ENCODE peak calls at places on chromosomes 7 and 10, in five cellular contexts. B, Q, P, W and O are unnamed samples.

GRCh38 chr7:2173184-2173827 is 59.4 kb downstream of the MAD1L1 start:
- DNase-seq in W (no peak), P (no peak), B (no peak), Q (no peak), O (no peak)

GRCh38 chr10:45819552-45819951 is 27.7 kb downstream of the AGAP4 start:
- DNase-seq in Q (no peak), P (no peak), W (no peak), B (no peak), O (no peak)

GRCh38 chr10:69696073-69696731 is 66.2 kb downstream of the FAM241B start:
- DNase-seq in B (peak; percentile 91), P (peak; percentile 67), W (peak; percentile 27), Q (peak; percentile 23), O (peak; percentile 91)

GRCh38 chr7:113100091-113100723 is 13.6 kb upstream of the GPR85 start:
- DNase-seq in P (no peak), Q (no peak), W (no peak), B (peak; percentile 44), O (no peak)

GRCh38 chr10:78925800-78926319 is 142.9 kb upstream of the ZMIZ1 start:
- DNase-seq in P (no peak), Q (no peak), B (peak; percentile 98), W (no peak), O (peak; percentile 7)

GRCh38 chr10:132229834-132230556 is 43.2 kb downstream of the DPYSL4 start:
- DNase-seq in W (no peak), P (no peak), Q (no peak), B (no peak), O (peak; percentile 29)

GRCh38 chr7:138919912-138920311 is 61.3 kb downstream of the KIAA1549 start:
- DNase-seq in B (no peak), W (no peak), Q (no peak), P (no peak), O (no peak)

GRCh38 chr10:79367421-79368189 is 20.3 kb downstream of the PPIF start:
- DNase-seq in B (peak; percentile 70), W (no peak), P (no peak), Q (no peak), O (peak; percentile 75)

GRCh38 chr10:77609781-77610272 is 27.8 kb downstream of the KCNMA1 start:
- DNase-seq in P (no peak), Q (no peak), W (no peak), B (peak; percentile 80), O (no peak)

GRCh38 chr7:44046321-44047061 is 2.0 kb downstream of the DBNL start:
- DNase-seq in Q (no peak), B (no peak), W (no peak), P (no peak), O (peak; percentile 85)

GRCh38 chr7:97116308-97116707 is 1.2 kb upstream of the SDHAF3 start:
- DNase-seq in B (no peak), Q (no peak), P (no peak), W (no peak), O (no peak)

GRCh38 chr10:114933588-114933987 is 4.4 kb upstream of the TRUB1 start:
- DNase-seq in B (peak; percentile 30), P (no peak), Q (no peak), W (no peak), O (no peak)

GRCh38 chr7:132030161-132030568 is 473.7 kb upstream of the PODXL start:
- DNase-seq in Q (no peak), P (no peak), B (no peak), W (no peak), O (no peak)

GRCh38 chr7:7117935-7118586 is 64.3 kb upstream of the C1GALT1 start:
- DNase-seq in W (no peak), P (no peak), B (no peak), Q (no peak), O (no peak)

GRCh38 chr7:128100949-128101713 is 69.9 kb upstream of the LRRC4 start:
- DNase-seq in B (no peak), P (no peak), Q (no peak), W (no peak), O (no peak)

GRCh38 chr7:156764016-156764669 is 123.6 kb downstream of the RNF32 start:
- DNase-seq in Q (no peak), B (peak; percentile 78), P (peak; percentile 43), W (no peak), O (peak; percentile 73)

GRCh38 chr10:35635576-35635975 is 6.5 kb downstream of the FZD8 start:
- DNase-seq in Q (no peak), P (peak; percentile 52), W (peak; percentile 62), B (peak; percentile 74), O (peak; percentile 88)

GRCh38 chr10:54961040-54961439 is 160.0 kb upstream of the PCDH15 start:
- DNase-seq in W (no peak), P (no peak), Q (no peak), B (no peak), O (no peak)

GRCh38 chr7:137996386-137996851 is 5.5 kb downstream of the CREB3L2 start:
- DNase-seq in W (no peak), Q (no peak), B (peak; percentile 68), P (no peak), O (no peak)

GRCh38 chr10:110363572-110364411 is 59.1 kb upstream of the SMNDC1 start:
- DNase-seq in W (no peak), P (no peak), B (no peak), Q (no peak), O (no peak)

GRCh38 chr10:129964611-129965417 is 740 bp upstream of the EBF3 start:
- DNase-seq in P (no peak), Q (no peak), W (peak; percentile 40), B (no peak), O (no peak)

GRCh38 chr10:14481752-14482151 is 151.0 kb upstream of the FRMD4A start:
- DNase-seq in Q (no peak), B (peak; percentile 40), W (no peak), P (no peak), O (no peak)

GRCh38 chr10:59580257-59580863 is 129.3 kb downstream of the SLC16A9 start:
- DNase-seq in W (no peak), P (no peak), Q (no peak), B (peak; percentile 58), O (no peak)

GRCh38 chr10:124294811-124295770 is 123.6 kb downstream of the OAT start:
- DNase-seq in B (no peak), Q (no peak), W (no peak), P (peak; percentile 17), O (peak; percentile 61)

GRCh38 chr10:19570991-19571390 is 245.2 kb upstream of the PLXDC2 start:
- DNase-seq in B (no peak), Q (no peak), W (no peak), P (no peak), O (no peak)

GRCh38 chr7:98963305-98963704 is 85.0 kb downstream of the TRRAP start:
- DNase-seq in W (no peak), Q (no peak), B (no peak), P (no peak), O (no peak)

GRCh38 chr10:51020175-51020574 is 54.1 kb upstream of the PRKG1 start:
- DNase-seq in P (no peak), W (no peak), Q (no peak), B (no peak), O (no peak)

GRCh38 chr7:107980171-107980570 is 22.8 kb downstream of the LAMB1 start:
- DNase-seq in P (no peak), Q (no peak), W (no peak), B (no peak), O (peak; percentile 97)

GRCh38 chr10:69715156-69715898 is 85.3 kb downstream of the FAM241B start:
- DNase-seq in B (peak; percentile 59), W (no peak), P (no peak), Q (no peak), O (no peak)

GRCh38 chr10:112950714-112951348 is 784 bp downstream of the TCF7L2 start:
- DNase-seq in B (peak; percentile 49), P (no peak), W (no peak), Q (no peak), O (peak; percentile 66)
- H3K14ac ChIP-seq in B (peak overlapping the region; percentile 58), P (peak overlapping the region; percentile 63), W (no peak overlapping the region), Q (no peak overlapping the region), O (peak overlapping the region; percentile 78)

GRCh38 chr7:36047254-36047653 is 105.8 kb upstream of the EEPD1 start:
- DNase-seq in Q (no peak), B (no peak), W (no peak), P (no peak), O (no peak)
- H3K4me1 ChIP-seq in Q (peaks cover 3% of the 10 kb centered on the region), B (peaks cover 22% of the 10 kb centered on the region), W (no peaks in the 10 kb centered on the region), P (peaks cover 17% of the 10 kb centered on the region), O (no peaks in the 10 kb centered on the region)

DNA sequence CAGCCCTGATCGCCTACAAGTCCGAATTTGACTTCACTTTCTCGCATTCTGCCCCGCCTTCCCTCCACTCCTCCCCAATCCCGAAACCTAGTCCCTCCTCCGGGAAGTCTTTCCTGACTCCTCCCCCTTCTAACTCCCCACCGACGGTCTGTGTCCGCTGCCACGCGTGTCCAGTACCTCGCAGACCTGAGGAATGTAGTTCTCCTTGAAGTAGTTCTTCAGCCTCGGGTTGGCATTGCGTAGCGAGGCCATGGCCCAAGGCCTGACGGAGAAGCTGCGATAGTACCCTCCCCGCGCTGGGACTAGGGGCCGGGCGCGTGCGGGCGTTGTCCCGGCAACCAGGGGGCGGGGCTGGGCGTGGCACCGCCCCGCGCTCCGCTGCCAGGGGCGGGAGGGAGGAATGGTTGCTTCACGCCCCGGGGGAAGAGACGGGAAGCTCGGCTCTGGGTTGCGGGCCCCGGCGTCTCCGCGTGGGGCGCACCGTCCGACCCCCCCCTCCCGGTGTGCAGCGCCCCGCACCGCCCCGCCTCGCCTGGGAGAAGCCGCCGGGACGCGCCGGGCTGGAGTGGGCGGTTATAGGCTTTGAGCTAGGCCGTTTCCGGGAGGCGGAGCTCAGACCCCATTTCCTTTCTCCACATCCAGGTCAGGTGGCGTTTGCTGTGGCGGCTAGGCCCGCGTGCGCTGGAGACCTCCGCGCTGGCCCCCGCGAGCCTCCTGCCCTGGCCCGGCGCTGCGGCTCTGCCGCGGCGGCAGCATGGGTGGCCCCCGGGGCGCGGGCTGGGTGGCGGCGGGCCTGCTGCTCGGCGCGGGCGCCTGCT is at the start of the genes ARMC10 and FBXL13:
- DNase-seq in B (peak; percentile 87), P (peak; percentile 93), W (peak; percentile 94), Q (peak; percentile 47), O (peak; percentile 95)
- H3K14ac ChIP-seq in B (peak within 1 kb of the TSS; percentile 77), P (peak within 1 kb of the TSS; percentile 9), W (peak within 1 kb of the TSS; percentile 65), Q (no peak within 1 kb of the TSS), O (peak within 1 kb of the TSS; percentile 69)

GRCh38 chr10:11551915-11552602 is 59.4 kb downstream of the USP6NL start:
- DNase-seq in W (no peak), Q (no peak), P (no peak), B (peak; percentile 97), O (peak; percentile 35)

GRCh38 chr10:11555556-11555955 is 55.9 kb downstream of the USP6NL start:
- DNase-seq in Q (no peak), B (no peak), P (no peak), W (no peak), O (no peak)

GRCh38 chr10:11551104-11551503 is 60.3 kb downstream of the USP6NL start:
- DNase-seq in B (no peak), Q (no peak), P (no peak), W (no peak), O (no peak)

GRCh38 chr10:11557513-11557912 is 53.9 kb downstream of the USP6NL start:
- DNase-seq in W (no peak), Q (no peak), B (no peak), P (no peak), O (no peak)

DNA sequence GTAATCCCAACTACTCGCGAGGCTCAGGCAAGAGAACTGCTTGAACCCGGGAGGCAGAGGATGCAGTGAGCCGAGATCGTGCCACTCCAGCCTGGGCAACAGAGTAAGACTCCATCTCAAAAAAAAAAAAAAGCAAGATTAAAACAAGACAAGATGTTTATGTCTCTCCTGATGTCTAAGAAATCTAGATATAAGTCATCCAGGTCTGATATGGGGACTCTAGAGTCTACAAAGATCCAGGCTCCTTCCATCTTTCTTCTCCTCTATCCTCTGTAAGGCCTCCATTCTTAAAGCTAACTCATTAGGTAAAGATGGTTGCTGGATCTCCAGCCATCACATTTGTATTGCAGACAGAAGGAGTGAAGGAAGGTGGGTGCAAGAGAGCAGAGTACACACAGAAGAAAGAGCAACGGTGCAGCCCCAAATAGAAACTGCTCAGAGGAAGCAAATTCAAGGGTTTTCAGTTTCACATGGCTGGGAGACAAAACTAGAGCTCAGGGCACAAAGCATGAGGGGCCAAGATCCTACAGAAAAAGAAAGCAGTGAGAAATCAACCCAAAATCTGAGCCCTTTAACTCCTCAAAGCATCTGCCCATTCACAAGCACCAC is 57.6 kb downstream of the USP6NL start:
- DNase-seq in B (no peak), Q (no peak), W (no peak), P (no peak), O (no peak)
- H3K4me1 ChIP-seq in B (peaks cover 1% of the 10 kb centered on the region), Q (no peaks in the 10 kb centered on the region), W (no peaks in the 10 kb centered on the region), P (no peaks in the 10 kb centered on the region), O (no peaks in the 10 kb centered on the region)